ENCODE peak calls at places on chromosomes 4 and X, in nine cellular contexts. X is HCT116; H is cardiac muscle cell; R is fibroblast of pulmonary artery; Q is astrocyte of the spinal cord; G is AG09309; A is SK-N-SH; F is upper lobe of left lung; W is CD8-positive, alpha-beta T cell. D is an unnamed sample.

GRCh38 chrX:118729043-118729652 is 1.7 kb downstream of the IL13RA1 start:
- DNase-seq in Q (no peak), A (no peak), G (no peak), H (no peak), X (no peak), R (no peak), F (no peak), W (no peak), D (no peak)

GRCh38 chrX:40154853-40155616 is 57.3 kb upstream of the BCOR start:
- DNase-seq in Q (no peak), X (no peak), A (peak), R (peak), W (no peak), F (peak), H (peak), G (no peak), D (peak)

GRCh38 chr4:61531188-61531587 is 331.1 kb downstream of the ADGRL3 start:
- DNase-seq in F (no peak), A (no peak), Q (no peak), G (no peak), R (no peak), X (no peak), W (no peak), H (no peak), D (no peak)

GRCh38 chr4:56311299-56311975 is 75.9 kb downstream of the AASDH start:
- DNase-seq in W (no peak), F (no peak), X (no peak), H (no peak), G (no peak), Q (no peak), R (no peak), A (peak), D (no peak)

GRCh38 chrX:51144828-51145442 is 187.7 kb upstream of the NUDT10 start:
- DNase-seq in R (peak), F (no peak), A (peak), Q (peak), W (peak), G (no peak), X (no peak), H (peak), D (peak)

GRCh38 chr4:23333946-23334878 is 555.6 kb downstream of the PPARGC1A start:
- DNase-seq in H (peak), R (peak), G (no peak), X (no peak), F (no peak), Q (peak), A (no peak), W (no peak), D (peak)

GRCh38 chr4:77044458-77045124 is 31.2 kb downstream of the CCNI start:
- DNase-seq in Q (peak), X (no peak), F (no peak), G (no peak), A (no peak), H (peak), W (no peak), R (peak), D (peak)

GRCh38 chr4:77120888-77121508 is 36.0 kb upstream of the CCNG2 start:
- DNase-seq in G (no peak), H (no peak), X (no peak), A (no peak), W (no peak), Q (no peak), R (no peak), F (no peak), D (no peak)

GRCh38 chrX:154040307-154040756 is 20.6 kb upstream of the IRAK1 start:
- DNase-seq in G (peak), W (no peak), F (no peak), R (peak), Q (peak), A (no peak), H (no peak), X (no peak), D (peak)

GRCh38 chr4:153241970-153242847 is 38.0 kb downstream of the TRIM2 start:
- DNase-seq in H (no peak), Q (peak), R (no peak), G (no peak), F (no peak), A (no peak), X (no peak), W (no peak), D (no peak)

GRCh38 chrX:23327104-23327503 is 7.5 kb upstream of the PTCHD1 start:
- DNase-seq in F (no peak), A (no peak), R (peak), X (no peak), Q (no peak), G (no peak), H (peak), W (no peak), D (no peak)

GRCh38 chrX:69759921-69760625 is 144.2 kb downstream of the EDA start:
- DNase-seq in R (no peak), Q (no peak), G (no peak), X (no peak), H (no peak), F (no peak), W (no peak), A (no peak), D (no peak)

GRCh38 chr4:83387922-83388676 is 53.5 kb upstream of the HPSE start:
- DNase-seq in X (no peak), H (no peak), A (no peak), Q (no peak), W (no peak), F (no peak), G (no peak), R (no peak), D (peak)

GRCh38 chr4:176792348-176793059 is at the start of gene VEGFC:
- DNase-seq in Q (peak), W (no peak), R (peak), H (peak), G (no peak), F (peak), X (no peak), A (peak), D (peak)

GRCh38 chrX:154064637-154065435 is 32.7 kb downstream of the MECP2 start:
- DNase-seq in H (peak), W (no peak), G (no peak), R (no peak), Q (no peak), X (no peak), A (no peak), F (no peak), D (no peak)

GRCh38 chr4:31272662-31273061 is 552.5 kb downstream of the PCDH7 start:
- DNase-seq in Q (no peak), W (no peak), X (no peak), G (no peak), A (no peak), H (no peak), F (no peak), R (no peak), D (no peak)

GRCh38 chrX:70044541-70045245 is 5.0 kb downstream of the AWAT2 start:
- DNase-seq in A (no peak), R (peak), W (no peak), X (no peak), F (no peak), Q (no peak), G (no peak), H (no peak), D (peak)

GRCh38 chr4:71211748-71212147 is 127.1 kb upstream of the SLC4A4 start:
- DNase-seq in Q (no peak), G (no peak), W (no peak), X (no peak), F (no peak), H (no peak), R (no peak), A (no peak), D (peak)

GRCh38 chr4:102503831-102504786 is 3.0 kb downstream of the NFKB1 start:
- DNase-seq in X (no peak), G (no peak), W (no peak), A (no peak), F (no peak), H (no peak), Q (no peak), R (no peak), D (no peak)

GRCh38 chr4:143183513-143184216 is 1.1 kb upstream of the USP38 start:
- DNase-seq in Q (peak), X (no peak), W (no peak), F (no peak), R (no peak), G (no peak), H (no peak), A (no peak), D (peak)

GRCh38 chr4:187235456-187236170 is 512.0 kb upstream of the FAT1 start:
- DNase-seq in R (no peak), W (no peak), A (peak), H (no peak), G (no peak), Q (no peak), F (peak), X (no peak), D (no peak)

GRCh38 chrX:19094654-19095053 is 27.6 kb downstream of the ADGRG2 start:
- DNase-seq in R (no peak), W (no peak), A (no peak), X (no peak), G (no peak), F (peak), Q (no peak), H (peak), D (no peak)

GRCh38 chrX:87661761-87662160 is 144.2 kb downstream of the KLHL4 start:
- DNase-seq in X (no peak), A (no peak), G (no peak), Q (no peak), H (no peak), W (no peak), R (peak), F (no peak), D (no peak)

GRCh38 chr4:15131551-15131950 is 129.3 kb downstream of the CPEB2 start:
- DNase-seq in A (no peak), W (no peak), F (no peak), R (no peak), H (no peak), X (no peak), G (no peak), Q (no peak), D (no peak)

GRCh38 chr4:108175966-108176365 is 7.2 kb upstream of the LEF1 start:
- DNase-seq in H (no peak), G (no peak), W (no peak), F (no peak), Q (no peak), X (no peak), R (no peak), A (no peak), D (no peak)

GRCh38 chrX:826026-826425 is 195.4 kb downstream of the SHOX start:
- DNase-seq in A (no peak), R (peak), W (no peak), X (no peak), F (no peak), G (peak), H (no peak), Q (peak), D (peak)

GRCh38 chr4:70632028-70632427 is 3.5 kb downstream of the ENAM start:
- DNase-seq in W (no peak), A (no peak), R (peak), G (no peak), H (no peak), X (peak), F (no peak), Q (peak), D (peak)

GRCh38 chrX:40459576-40460158 is 121.1 kb upstream of the ATP6AP2 start:
- DNase-seq in W (no peak), A (peak), G (no peak), F (no peak), H (no peak), Q (no peak), R (no peak), X (no peak), D (no peak)

GRCh38 chrX:35461164-35461563 is 337.0 kb upstream of the MAGEB16 start:
- DNase-seq in W (no peak), X (no peak), Q (no peak), F (no peak), R (no peak), H (no peak), A (no peak), G (no peak), D (no peak)

GRCh38 chrX:132023896-132024386 is 839 bp downstream of the STK26 start:
- DNase-seq in H (peak), X (no peak), R (no peak), F (peak), W (peak), G (no peak), A (no peak), Q (no peak), D (no peak)

GRCh38 chr4:54568184-54568583 is 89.6 kb upstream of the KIT start:
- DNase-seq in H (no peak), G (peak), W (no peak), F (no peak), Q (peak), A (no peak), X (no peak), R (peak), D (peak)

GRCh38 chr4:141463678-141464077 is 172.7 kb upstream of the IL15 start:
- DNase-seq in W (no peak), G (no peak), R (no peak), X (no peak), A (no peak), F (no peak), H (no peak), Q (no peak), D (no peak)

GRCh38 chr4:52982246-52982950 is 120.3 kb downstream of the RASL11B start:
- DNase-seq in H (peak), A (peak), F (no peak), R (peak), G (no peak), W (no peak), Q (peak), X (peak), D (peak)

GRCh38 chr4:123350191-123350544 is 46.4 kb upstream of the SPRY1 start:
- DNase-seq in A (no peak), F (no peak), H (peak), W (no peak), G (no peak), X (peak), Q (peak), R (peak), D (peak)

GRCh38 chr4:7526929-7527535 is 92.3 kb upstream of the PSAPL1 start:
- DNase-seq in F (peak), W (no peak), G (no peak), H (no peak), A (no peak), R (no peak), Q (no peak), X (no peak), D (no peak)

DNA sequence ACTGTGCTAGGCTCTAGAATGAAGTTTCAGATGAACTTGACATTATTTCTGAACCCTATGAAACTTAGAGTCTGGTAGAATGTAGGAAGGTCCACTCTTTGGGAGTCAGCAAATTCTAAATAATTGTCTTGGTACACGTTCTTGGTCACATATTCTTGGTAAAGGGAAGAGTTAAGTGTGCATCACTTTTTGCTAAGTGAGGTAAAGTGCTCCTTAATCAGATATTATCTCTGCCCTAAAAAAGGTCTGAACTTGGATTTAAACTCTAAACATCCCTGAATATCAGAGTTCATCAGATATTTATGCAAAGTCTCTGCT is 7.2 kb downstream of the OCIAD2 start:
- DNase-seq in H (no peak), W (no peak), A (no peak), X (no peak), R (no peak), Q (no peak), F (no peak), G (no peak), D (no peak)
- H3K4me3 ChIP-seq in H (no peak), W (no peak), A (no peak), X (no peak), R (no peak), Q (no peak), F (no peak), G (no peak), D (no peak)

GRCh38 chrX:55028040-55028439 is 2.7 kb downstream of the ALAS2 start:
- DNase-seq in Q (no peak), A (no peak), F (no peak), X (no peak), H (no peak), W (no peak), G (no peak), R (no peak), D (no peak)
- TF ChIP-seq CTCF in Q (no peak), A (no peak), F (no peak), X (no peak), H (no peak), W (no peak), G (no peak), R (no peak), D (no peak)

DNA sequence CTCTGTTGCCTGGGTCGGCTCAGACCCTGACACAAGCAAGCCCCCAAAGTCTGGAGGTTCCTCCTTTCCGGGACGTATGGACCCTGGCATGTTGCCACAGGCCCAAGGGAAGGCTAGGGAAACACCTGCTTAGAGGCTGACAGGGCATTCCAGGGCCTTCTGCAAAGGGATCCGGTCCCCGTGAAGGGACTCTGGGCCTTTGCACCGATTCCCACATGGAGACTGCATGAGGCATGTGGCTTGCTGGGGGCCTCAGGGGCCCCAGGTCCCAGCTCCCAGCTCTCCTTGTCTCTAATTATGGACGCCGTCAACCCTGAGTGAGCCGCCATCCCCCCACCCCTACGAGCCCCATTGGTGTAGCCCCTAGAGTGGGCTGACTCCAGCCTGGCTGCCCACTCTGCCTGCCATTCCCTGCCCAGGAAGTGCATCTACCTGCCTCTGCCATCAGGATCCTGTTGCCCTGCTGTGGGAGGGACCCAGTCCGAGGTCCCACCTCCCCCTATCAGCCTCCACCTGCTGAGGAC is 4.2 kb upstream of the RGS12 start:
- DNase-seq in G (no peak), W (no peak), Q (no peak), F (no peak), R (no peak), H (no peak), X (no peak), A (no peak), D (no peak)
- H3K4me3 ChIP-seq in G (no peak), W (no peak), Q (no peak), F (no peak), R (no peak), H (no peak), X (no peak), A (no peak), D (no peak)

GRCh38 chr4:6492027-6492590 is 19.7 kb upstream of the PPP2R2C start:
- DNase-seq in W (no peak), R (no peak), F (no peak), G (no peak), A (no peak), X (no peak), Q (no peak), H (no peak), D (no peak)

GRCh38 chr4:6492861-6493667 is 20.6 kb upstream of the PPP2R2C start:
- DNase-seq in F (no peak), R (no peak), X (no peak), G (no peak), W (no peak), H (no peak), Q (no peak), A (no peak), D (no peak)

GRCh38 chr4:6495296-6495590 is 22.8 kb upstream of the PPP2R2C start:
- DNase-seq in F (no peak), X (no peak), A (no peak), Q (no peak), W (no peak), G (no peak), R (no peak), H (no peak), D (no peak)

GRCh38 chr4:6494431-6495295 is 22.2 kb upstream of the PPP2R2C start:
- DNase-seq in F (peak), W (no peak), A (no peak), R (no peak), X (no peak), Q (no peak), G (no peak), H (no peak), D (no peak)

DNA sequence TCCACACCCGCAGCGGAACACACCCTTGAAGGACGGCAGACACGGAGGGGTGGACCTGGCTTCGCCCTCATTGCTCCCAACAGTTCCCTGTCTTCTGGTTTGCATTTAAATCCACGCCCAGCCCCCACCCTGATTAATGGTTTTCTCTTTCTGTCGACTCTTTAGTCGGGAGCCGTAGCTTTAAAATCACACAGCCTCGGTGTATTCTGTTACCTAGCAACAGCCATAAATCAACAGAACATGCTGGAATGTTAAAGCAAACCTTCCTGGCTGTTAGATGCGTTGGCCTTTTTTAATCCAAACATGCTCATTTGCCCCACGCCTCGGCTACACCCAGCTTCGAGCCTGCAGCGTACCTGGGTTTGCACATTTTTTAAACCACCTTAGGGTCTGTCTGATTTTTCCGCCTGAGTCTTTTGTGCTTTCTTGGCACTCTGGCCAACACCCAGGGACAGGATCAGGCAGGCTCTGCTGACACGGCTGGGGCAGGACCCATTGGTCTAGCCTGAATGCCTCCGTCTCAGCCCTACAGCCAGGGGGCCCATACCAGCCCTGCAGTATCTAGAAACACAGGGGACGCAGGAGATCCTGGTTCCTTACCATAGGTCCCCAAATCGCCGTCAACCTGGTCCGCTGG is 21.4 kb upstream of the PPP2R2C start:
- DNase-seq in A (no peak), Q (no peak), H (peak), W (no peak), R (peak), F (no peak), G (no peak), X (no peak), D (peak)
- TF ChIP-seq CTCF in A (no peak), Q (no peak), H (no peak), W (no peak), R (no peak), F (no peak), G (no peak), X (no peak), D (no peak)

GRCh38 chr4:184099033-184099432 is 118.6 kb downstream of the ENPP6 start:
- DNase-seq in W (no peak), H (no peak), X (no peak), F (no peak), A (no peak), G (no peak), Q (no peak), R (no peak), D (no peak)

GRCh38 chr4:184100297-184100885 is 117.3 kb downstream of the ENPP6 start:
- DNase-seq in Q (peak), R (peak), H (peak), F (peak), A (peak), G (no peak), X (peak), W (peak), D (peak)

GRCh38 chr4:184097815-184098214 is 119.9 kb downstream of the ENPP6 start:
- DNase-seq in R (no peak), A (no peak), H (no peak), W (no peak), F (peak), G (no peak), X (no peak), Q (no peak), D (no peak)

GRCh38 chr4:184101711-184102110 is 116.0 kb downstream of the ENPP6 start:
- DNase-seq in R (no peak), X (no peak), F (no peak), W (no peak), A (peak), Q (no peak), G (no peak), H (no peak), D (no peak)

DNA sequence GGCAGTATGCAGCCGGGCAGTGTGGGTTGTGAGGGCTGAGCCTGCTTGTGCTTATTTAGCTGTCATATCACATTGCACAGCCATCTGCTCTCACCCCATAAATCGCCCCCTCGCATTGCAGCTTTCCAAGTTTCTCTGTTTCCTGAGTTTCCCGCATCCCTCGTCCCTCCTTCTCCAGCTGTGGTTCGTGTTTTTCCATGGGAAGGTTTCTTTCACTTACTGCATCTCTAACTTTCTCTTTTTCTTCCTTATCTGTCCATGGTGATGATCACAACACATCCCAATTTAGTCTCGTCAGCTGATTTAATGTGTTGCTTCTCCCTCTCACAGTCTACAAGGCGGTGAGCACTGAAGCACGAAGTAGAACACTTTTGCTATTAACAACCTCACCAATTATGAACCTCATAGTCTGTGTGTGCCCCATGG is 118.1 kb downstream of the ENPP6 start:
- DNase-seq in A (peak), G (no peak), X (no peak), Q (no peak), R (no peak), W (no peak), F (no peak), H (no peak), D (no peak)
- H3K4me3 ChIP-seq in A (no peak), G (no peak), X (no peak), Q (no peak), R (no peak), W (no peak), F (no peak), H (no peak), D (no peak)